ENCODE peak calls at places on chromosomes 4 and X, in four cellular contexts. G is NCI-H187; W is psoas muscle; O is naive thymus-derived CD8-positive, alpha-beta T cell. Z is an unnamed sample.

GRCh38 chrX:41705680-41706374 is 17.1 kb downstream of the GPR34 start:
- DNase-seq in W (no peak), G (no peak), O (peak; percentile 0), Z (no peak)

GRCh38 chrX:28205126-28205525 is 223.9 kb upstream of the DCAF8L1 start:
- DNase-seq in W (no peak), G (no peak), O (no peak), Z (no peak)

GRCh38 chr4:133059117-133059516 is 90.0 kb upstream of the PCDH10 start:
- DNase-seq in G (no peak), W (no peak), O (no peak), Z (no peak)

GRCh38 chr4:183834252-183834651 is 70.9 kb upstream of the STOX2 start:
- DNase-seq in O (no peak), G (no peak), W (no peak), Z (no peak)

GRCh38 chrX:104136241-104137019 is 20.4 kb downstream of the SLC25A53 start:
- DNase-seq in O (peak; percentile 62), W (peak; percentile 54), G (peak; percentile 42), Z (peak; percentile 53)

GRCh38 chr4:173489514-173489913 is 40.5 kb downstream of the HAND2 start:
- DNase-seq in O (no peak), W (no peak), G (no peak), Z (no peak)

GRCh38 chrX:99301990-99302389 is 1108.1 kb downstream of the PCDH19 start:
- DNase-seq in W (no peak), O (no peak), G (no peak), Z (no peak)

GRCh38 chr4:175386776-175387507 is 425.1 kb downstream of the GPM6A start:
- DNase-seq in W (no peak), G (no peak), O (no peak), Z (no peak)

GRCh38 chr4:3387943-3388348 is 53.8 kb upstream of the HGFAC start:
- DNase-seq in O (no peak), G (no peak), W (peak; percentile 90), Z (no peak)

GRCh38 chr4:41346306-41347061 is 89.8 kb downstream of the UCHL1 start:
- DNase-seq in G (no peak), O (no peak), W (no peak), Z (no peak)

GRCh38 chr4:65653740-65654361 is 16.4 kb downstream of the EPHA5 start:
- DNase-seq in W (no peak), O (no peak), G (no peak), Z (no peak)

GRCh38 chrX:329291-329910 is 10.8 kb upstream of the GTPBP6 start:
- DNase-seq in O (no peak), G (no peak), W (peak; percentile 47), Z (no peak)

GRCh38 chr4:141417387-141417786 is 196.7 kb downstream of the ZNF330 start:
- DNase-seq in W (no peak), G (no peak), O (no peak), Z (no peak)

GRCh38 chr4:72006576-72006975 is 25.2 kb upstream of the NPFFR2 start:
- DNase-seq in O (no peak), W (no peak), G (no peak), Z (no peak)

GRCh38 chr4:153759407-153760226 is at the start of gene RNF175:
- DNase-seq in O (peak; percentile 12), G (no peak), W (peak; percentile 49), Z (no peak)

GRCh38 chr4:173218411-173219125 is 50.0 kb downstream of the GALNT7 start:
- DNase-seq in O (no peak), W (no peak), G (no peak), Z (no peak)

GRCh38 chr4:75338352-75338880 is 175.8 kb downstream of the RCHY1 start:
- DNase-seq in G (no peak), W (no peak), O (no peak), Z (no peak)

GRCh38 chrX:27336466-27337091 is 126.6 kb downstream of the PPP4R3C start:
- DNase-seq in W (no peak), O (no peak), G (peak; percentile 5), Z (no peak)

GRCh38 chr4:4677825-4678522 is 136.1 kb upstream of the STX18 start:
- DNase-seq in W (no peak), G (no peak), O (no peak), Z (no peak)